ENCODE peak calls at places on chromosomes 2 and 18, in five cellular contexts. One of them, this sample, is unnamed.

GRCh38 chr2:203891474-203891873 is 23.9 kb downstream of the CTLA4 start:
- DNase-seq in Calu3: no peak
- DNase-seq in HS-5: no peak
- DNase-seq in right cardiac atrium: no peak
- DNase-seq in IMR-90: no peak
- DNase-seq in this sample: no peak

GRCh38 chr2:101255501-101255900 is 2.8 kb downstream of the CNOT11 start:
- DNase-seq in IMR-90: peak
- DNase-seq in Calu3: no peak
- DNase-seq in right cardiac atrium: no peak
- DNase-seq in HS-5: peak
- DNase-seq in this sample: no peak

GRCh38 chr2:54497738-54498680 is 41.9 kb downstream of the SPTBN1 start:
- DNase-seq in HS-5: no peak
- DNase-seq in IMR-90: peak
- DNase-seq in right cardiac atrium: peak
- DNase-seq in Calu3: peak
- DNase-seq in this sample: no peak

GRCh38 chr18:36331541-36331971 is 34.0 kb downstream of the FHOD3 start:
- DNase-seq in right cardiac atrium: no peak
- DNase-seq in Calu3: no peak
- DNase-seq in IMR-90: no peak
- DNase-seq in HS-5: no peak
- DNase-seq in this sample: no peak

GRCh38 chr2:142649581-142649980 is 227.9 kb upstream of the KYNU start:
- DNase-seq in right cardiac atrium: no peak
- DNase-seq in IMR-90: no peak
- DNase-seq in Calu3: no peak
- DNase-seq in HS-5: no peak
- DNase-seq in this sample: no peak

GRCh38 chr2:45782968-45783367 is 131.5 kb downstream of the PRKCE start:
- DNase-seq in IMR-90: no peak
- DNase-seq in right cardiac atrium: no peak
- DNase-seq in HS-5: no peak
- DNase-seq in Calu3: no peak
- DNase-seq in this sample: no peak

GRCh38 chr2:239896075-239896474 is 129.1 kb downstream of the NDUFA10 start:
- DNase-seq in IMR-90: no peak
- DNase-seq in HS-5: no peak
- DNase-seq in right cardiac atrium: no peak
- DNase-seq in Calu3: no peak
- DNase-seq in this sample: no peak

GRCh38 chr2:7658486-7658885 is 741.3 kb downstream of the RNF144A start:
- DNase-seq in HS-5: no peak
- DNase-seq in Calu3: no peak
- DNase-seq in IMR-90: no peak
- DNase-seq in right cardiac atrium: no peak
- DNase-seq in this sample: no peak

GRCh38 chr2:14700753-14701152 is 68.2 kb downstream of the LRATD1 start:
- DNase-seq in IMR-90: peak
- DNase-seq in Calu3: no peak
- DNase-seq in HS-5: peak
- DNase-seq in right cardiac atrium: no peak
- DNase-seq in this sample: no peak

GRCh38 chr2:6475155-6475940 is 390.4 kb downstream of the CMPK2 start:
- DNase-seq in right cardiac atrium: no peak
- DNase-seq in IMR-90: no peak
- DNase-seq in Calu3: no peak
- DNase-seq in HS-5: no peak
- DNase-seq in this sample: no peak

GRCh38 chr2:172829229-172829628 is 93.6 kb downstream of the RAPGEF4 start:
- DNase-seq in HS-5: peak
- DNase-seq in Calu3: no peak
- DNase-seq in right cardiac atrium: no peak
- DNase-seq in IMR-90: peak
- DNase-seq in this sample: no peak

GRCh38 chr2:158189526-158189925 is 87.8 kb downstream of the UPP2 start:
- DNase-seq in HS-5: no peak
- DNase-seq in right cardiac atrium: no peak
- DNase-seq in IMR-90: no peak
- DNase-seq in Calu3: no peak
- DNase-seq in this sample: no peak

This sample was measured in Panc1.